ENCODE peak calls at places on chromosomes 4 and X, in ten cellular contexts. H is HT1080; D is GDM1; T is Daoy; M is NCI-H69; Q is CD4-positive, CD25-positive, alpha-beta regulatory T cell; J is amniotic stem cell; P is NT2/D1; Y is GM04504; W is hypothalamus. B is an unnamed sample.
A peak's percentile ranks its signal among the peaks of the same experiment; 100 is the strongest.

GRCh38 chr4:55733874-55734437 is 85.6 kb upstream of the EXOC1L start:
- DNase-seq in M (peak; percentile 84), J (no peak), H (peak; percentile 76), Y (no peak), W (no peak), Q (no peak), T (peak; percentile 69), D (no peak), P (no peak), B (no peak)

GRCh38 chr4:41072021-41072777 is 142.1 kb downstream of the APBB2 start:
- DNase-seq in P (no peak), Q (no peak), J (no peak), D (no peak), M (peak; percentile 85), T (no peak), W (no peak), Y (no peak), H (no peak), B (no peak)

GRCh38 chr4:106690487-106690886 is 321.9 kb upstream of the GIMD1 start:
- DNase-seq in J (no peak), T (no peak), M (no peak), Q (no peak), W (no peak), Y (no peak), P (no peak), H (peak; percentile 73), D (peak; percentile 5), B (no peak)

GRCh38 chrX:153626863-153627674 is 19.9 kb upstream of the DUSP9 start:
- DNase-seq in Y (no peak), W (no peak), Q (no peak), J (no peak), M (no peak), T (no peak), P (no peak), D (no peak), H (no peak), B (no peak)

GRCh38 chr4:53014368-53014767 is 152.3 kb downstream of the RASL11B start:
- DNase-seq in M (no peak), Y (no peak), T (no peak), D (no peak), P (no peak), H (no peak), W (no peak), Q (no peak), J (no peak), B (no peak)

GRCh38 chr4:26787461-26788340 is 72.9 kb upstream of the STIM2 start:
- DNase-seq in T (peak; percentile 76), Y (no peak), J (no peak), Q (peak; percentile 29), M (peak; percentile 86), H (peak; percentile 92), P (peak; percentile 35), W (no peak), D (no peak), B (peak; percentile 30)

GRCh38 chr4:12137556-12137955 is 708.9 kb upstream of the HS3ST1 start:
- DNase-seq in H (no peak), D (no peak), P (no peak), J (no peak), T (no peak), Y (no peak), Q (no peak), W (no peak), M (peak; percentile 9), B (no peak)

GRCh38 chr4:122911588-122911987 is 10.8 kb downstream of the NUDT6 start:
- DNase-seq in H (no peak), T (no peak), P (no peak), W (no peak), J (no peak), M (no peak), Y (no peak), Q (no peak), D (no peak), B (no peak)

GRCh38 chrX:10726647-10727046 is 106.3 kb upstream of the MID1 start:
- DNase-seq in T (peak; percentile 57), W (no peak), D (no peak), P (no peak), J (peak; percentile 4), M (no peak), H (peak; percentile 53), Y (peak; percentile 29), Q (no peak), B (no peak)

GRCh38 chr4:119955256-119955655 is 111.4 kb downstream of the MAD2L1 start:
- DNase-seq in P (no peak), H (no peak), W (no peak), Q (no peak), M (no peak), D (no peak), J (no peak), Y (no peak), T (no peak), B (no peak)

GRCh38 chr4:150283689-150284088 is 205.4 kb downstream of the DCLK2 start:
- DNase-seq in W (no peak), J (peak; percentile 64), M (no peak), H (peak; percentile 79), Q (no peak), T (peak; percentile 59), P (no peak), D (no peak), Y (peak; percentile 84), B (no peak)

GRCh38 chrX:70322784-70323183 is 32.9 kb downstream of the KIF4A start:
- DNase-seq in Y (no peak), Q (no peak), W (no peak), J (no peak), M (no peak), T (no peak), P (no peak), D (no peak), H (no peak), B (no peak)

GRCh38 chr4:103802766-103803165 is 83.0 kb upstream of the TACR3 start:
- DNase-seq in H (no peak), Y (no peak), J (no peak), M (peak; percentile 1), D (no peak), T (no peak), Q (no peak), P (no peak), W (no peak), B (no peak)

GRCh38 chr4:36332023-36332781 is 50.8 kb downstream of the DTHD1 start:
- DNase-seq in D (no peak), M (no peak), W (peak; percentile 48), Q (no peak), H (peak; percentile 23), Y (no peak), T (peak; percentile 2), P (peak; percentile 22), J (no peak), B (no peak)

GRCh38 chr4:173371292-173372192 is 788 bp downstream of the SAP30 start:
- DNase-seq in M (peak; percentile 71), D (peak; percentile 37), W (peak; percentile 69), H (peak; percentile 60), T (peak; percentile 60), P (peak; percentile 36), J (peak; percentile 28), Y (peak; percentile 48), Q (peak; percentile 61), B (peak; percentile 36)

GRCh38 chr4:28229092-28229491 is 1368.5 kb downstream of the STIM2 start:
- DNase-seq in H (no peak), W (no peak), Q (no peak), J (no peak), Y (peak; percentile 18), T (no peak), P (no peak), D (no peak), M (no peak), B (no peak)

GRCh38 chr4:33924801-33925200 is 2319.5 kb downstream of the ARAP2 start:
- DNase-seq in M (no peak), H (no peak), D (no peak), P (no peak), J (no peak), W (no peak), T (no peak), Y (no peak), Q (no peak), B (no peak)

GRCh38 chrX:136221851-136222513 is 29.2 kb downstream of the MAP7D3 start:
- DNase-seq in J (no peak), Y (no peak), P (no peak), M (no peak), H (no peak), W (no peak), T (no peak), D (no peak), Q (no peak), B (no peak)

GRCh38 chr4:22512306-22512705 is 3.6 kb downstream of the ADGRA3 start:
- DNase-seq in H (no peak), Q (no peak), T (no peak), Y (no peak), M (no peak), D (no peak), P (no peak), W (no peak), J (no peak), B (no peak)

B was measured in stimulated activated naive CD8-positive, alpha-beta T cell treated with anti-CD3 and anti-CD28 coated beads, Interleukin-15, amount 100 ng/mL, for 72 hours.